ENCODE peak calls at places on chromosomes 4 and X, in six cellular contexts. E is body of pancreas; J is fibroblast of lung; L is CD8-positive, alpha-beta memory T cell; D is endodermal cell; F is upper lobe of right lung. A is an unnamed sample.

GRCh38 chr4:152528060-152528459 is 7.8 kb downstream of the FBXW7 start:
- DNase-seq in E (no peak), J (no peak), L (no peak), D (no peak), F (no peak), A (peak; percentile 40)

GRCh38 chrX:57951666-57952319 is 41.5 kb upstream of the ZXDA start:
- DNase-seq in E (no peak), J (no peak), L (no peak), D (no peak), F (no peak), A (no peak)

GRCh38 chrX:121931567-121931966 is 884.2 kb downstream of the GLUD2 start:
- DNase-seq in E (no peak), J (no peak), L (no peak), D (no peak), F (no peak), A (no peak)

GRCh38 chr4:8267077-8267476 is 2.5 kb upstream of the HTRA3 start:
- DNase-seq in E (peak; percentile 74), J (peak; percentile 55), L (no peak), D (peak; percentile 90), F (peak; percentile 88), A (peak; percentile 49)

GRCh38 chr4:121479801-121480200 is 99.0 kb upstream of the QRFPR start:
- DNase-seq in E (no peak), J (no peak), L (no peak), D (no peak), F (no peak), A (peak; percentile 53)

GRCh38 chr4:148737071-148737470 is 294.9 kb upstream of the NR3C2 start:
- DNase-seq in E (no peak), J (no peak), L (no peak), D (no peak), F (no peak), A (no peak)

GRCh38 chr4:24433515-24434192 is 150.7 kb downstream of the DHX15 start:
- DNase-seq in E (no peak), J (no peak), L (no peak), D (no peak), F (no peak), A (no peak)

GRCh38 chrX:154348114-154348531 is 26.3 kb downstream of the FLNA start:
- DNase-seq in E (no peak), J (peak; percentile 37), L (peak; percentile 36), D (no peak), F (no peak), A (no peak)

GRCh38 chr4:126965876-126966275 is 666.9 kb upstream of the INTU start:
- DNase-seq in E (no peak), J (no peak), L (no peak), D (no peak), F (no peak), A (no peak)

GRCh38 chr4:135344492-135344891 is 1142.9 kb upstream of the PABPC4L start:
- DNase-seq in E (no peak), J (no peak), L (no peak), D (no peak), F (no peak), A (no peak)

GRCh38 chrX:24471808-24472207 is 6.7 kb downstream of the PDK3 start:
- DNase-seq in E (no peak), J (no peak), L (no peak), D (no peak), F (no peak), A (no peak)

GRCh38 chr4:28427306-28428085 is 1566.9 kb downstream of the STIM2 start:
- DNase-seq in E (no peak), J (no peak), L (no peak), D (no peak), F (no peak), A (no peak)

GRCh38 chrX:38917954-38918353 is 116.7 kb downstream of the MID1IP1 start:
- DNase-seq in E (no peak), J (no peak), L (no peak), D (no peak), F (no peak), A (no peak)

GRCh38 chrX:103697687-103698086 is 11.2 kb upstream of the MORF4L2 start:
- DNase-seq in E (no peak), J (no peak), L (no peak), D (peak; percentile 55), F (no peak), A (no peak)

GRCh38 chr4:2797545-2798305 is 4.8 kb downstream of the SH3BP2 start:
- DNase-seq in E (peak; percentile 87), J (no peak), L (peak; percentile 48), D (no peak), F (peak; percentile 65), A (peak; percentile 58)

GRCh38 chr4:185709802-185710486 is 102.0 kb downstream of the SORBS2 start:
- DNase-seq in E (no peak), J (peak; percentile 18), L (no peak), D (no peak), F (no peak), A (no peak)

GRCh38 chrX:39946822-39947221 is 150.9 kb downstream of the BCOR start:
- DNase-seq in E (no peak), J (peak; percentile 44), L (no peak), D (no peak), F (peak; percentile 0), A (no peak)

GRCh38 chr4:110787781-110788180 is 164.9 kb upstream of the PITX2 start:
- DNase-seq in E (no peak), J (no peak), L (no peak), D (no peak), F (no peak), A (no peak)

GRCh38 chrX:77446029-77446585 is 1.1 kb upstream of the FGF16 start:
- DNase-seq in E (peak; percentile 23), J (no peak), L (no peak), D (peak; percentile 83), F (peak; percentile 61), A (peak; percentile 11)

GRCh38 chr4:184668511-184669114 is 19.1 kb downstream of the PRIMPOL start:
- DNase-seq in E (no peak), J (no peak), L (no peak), D (no peak), F (no peak), A (peak; percentile 43)

GRCh38 chr4:60945641-60946040 is 254.5 kb upstream of the ADGRL3 start:
- DNase-seq in E (no peak), J (no peak), L (no peak), D (peak; percentile 53), F (no peak), A (no peak)

GRCh38 chrX:138853936-138854335 is 142.4 kb upstream of the FGF13 start:
- DNase-seq in E (no peak), J (no peak), L (no peak), D (no peak), F (no peak), A (no peak)

GRCh38 chr4:75110061-75110460 is 177.1 kb downstream of the PARM1 start:
- DNase-seq in E (no peak), J (no peak), L (no peak), D (no peak), F (no peak), A (no peak)

GRCh38 chrX:73561791-73562190 is 1.2 kb upstream of the CHIC1 start:
- DNase-seq in E (no peak), J (peak; percentile 32), L (no peak), D (no peak), F (no peak), A (peak; percentile 1)

GRCh38 chrX:153310901-153311300 is 10.7 kb downstream of the PNMA6F start:
- DNase-seq in E (no peak), J (no peak), L (no peak), D (peak; percentile 64), F (no peak), A (no peak)

GRCh38 chrX:103356897-103357296 is 591 bp downstream of the TCEAL9 start:
- DNase-seq in E (no peak), J (no peak), L (no peak), D (peak; percentile 79), F (no peak), A (peak; percentile 19)

GRCh38 chr4:25406081-25406692 is 29.1 kb downstream of the ANAPC4 start:
- DNase-seq in E (no peak), J (peak; percentile 64), L (no peak), D (no peak), F (no peak), A (no peak)

DNA sequence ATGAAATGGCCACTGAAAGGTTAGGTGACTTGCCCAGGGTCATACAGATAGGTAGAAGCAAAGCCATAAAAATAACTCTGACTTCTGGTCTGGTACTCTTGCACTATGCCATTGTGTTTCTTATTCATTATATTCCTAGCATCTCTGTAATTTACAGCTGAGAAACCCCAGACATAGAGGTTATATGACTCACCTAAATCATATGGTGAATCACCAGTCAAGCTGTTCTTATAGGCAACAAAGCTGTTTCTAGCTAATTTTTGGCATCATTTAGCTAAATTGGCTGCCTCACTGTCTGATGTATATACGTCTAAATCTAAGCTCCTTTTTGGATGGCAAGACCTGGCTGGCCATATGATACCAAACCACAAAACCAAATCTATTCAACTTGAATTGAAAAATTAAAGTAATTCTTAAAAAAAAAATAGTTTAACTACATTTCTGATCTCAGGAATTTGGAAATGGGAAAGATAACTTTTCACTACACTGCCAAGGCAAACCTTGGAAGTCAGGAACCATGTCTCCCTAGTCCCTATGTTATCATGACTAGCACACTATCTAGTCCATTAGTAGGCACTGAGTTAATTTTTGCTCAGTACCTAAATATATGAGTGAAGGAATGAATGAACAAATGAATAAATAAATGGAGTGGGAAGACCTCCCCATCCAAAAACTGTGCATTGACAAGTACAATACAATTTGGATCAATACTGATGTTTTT is 41.3 kb upstream of the STAG2 start:
- DNase-seq in E (no peak), J (peak; percentile 71), L (no peak), D (no peak), F (no peak), A (no peak)
- H3K4me1 ChIP-seq in E (peaks cover 12% of the 10 kb centered on the region), J (no peaks in the 10 kb centered on the region), L (no peaks in the 10 kb centered on the region), D (no peaks in the 10 kb centered on the region), F (no peaks in the 10 kb centered on the region), A (no peaks in the 10 kb centered on the region)

GRCh38 chr4:10032625-10033024 is 11.3 kb upstream of the SLC2A9 start:
- DNase-seq in E (peak; percentile 47), J (peak; percentile 22), L (no peak), D (peak; percentile 25), F (no peak), A (no peak)
- H3K27ac ChIP-seq in E (peak overlapping the region; percentile 58), J (peak overlapping the region; percentile 44), L (no peak overlapping the region), D (no peak overlapping the region), F (no peak overlapping the region), A (no peak overlapping the region)

GRCh38 chrX:119682019-119682989 is 10.7 kb downstream of the SEPTIN6 start:
- DNase-seq in E (no peak), J (no peak), L (peak; percentile 51), D (no peak), F (no peak), A (peak; percentile 26)
- H3K4me1 ChIP-seq in E (no peaks in the 10 kb centered on the region), J (peaks cover 2% of the 10 kb centered on the region), L (peaks cover 79% of the 10 kb centered on the region), D (no peaks in the 10 kb centered on the region), F (peaks cover 14% of the 10 kb centered on the region), A (no peaks in the 10 kb centered on the region)

DNA sequence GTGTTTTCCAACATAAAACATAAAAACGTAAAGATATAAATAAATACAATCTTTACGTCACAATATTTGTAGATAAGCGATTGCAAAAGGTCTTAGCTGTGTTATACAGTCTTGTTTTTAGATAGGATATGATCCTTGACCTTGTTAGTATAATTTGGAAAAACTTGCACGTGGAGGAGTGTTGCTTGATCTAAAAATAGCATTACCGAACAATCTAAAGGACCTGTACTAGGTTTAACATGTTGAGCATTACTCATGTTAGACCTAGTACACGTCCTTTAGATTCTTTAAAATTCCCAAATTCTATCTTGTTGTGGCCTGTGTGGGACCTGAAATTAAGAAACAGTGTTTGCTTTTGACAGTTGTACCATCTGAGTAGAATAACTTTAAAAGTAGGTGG is 1.7 kb downstream of the METAP1 start:
- DNase-seq in E (no peak), J (no peak), L (no peak), D (no peak), F (no peak), A (peak; percentile 54)
- H3K27ac ChIP-seq in E (no peak overlapping the region), J (no peak overlapping the region), L (no peak overlapping the region), D (no peak overlapping the region), F (no peak overlapping the region), A (no peak overlapping the region)

A was measured in small intestine.